ENCODE peak calls at places on chromosomes 13 and 19, in five cellular contexts. T is retinal pigment epithelial cell, H is nephron progenitor cell, U is fibroblast of the aortic adventitia, L is breast epithelium. M is an unnamed sample.

GRCh38 chr13:98565726-98566577 is 11.0 kb downstream of the STK24 start:
- DNase-seq in T (no peak), H (no peak), U (peak; percentile 43), L (peak; percentile 38), M (no peak)

GRCh38 chr19:29645911-29646310 is 19.4 kb upstream of the PLEKHF1 start:
- DNase-seq in T (no peak), H (no peak), U (peak; percentile 92), L (no peak), M (no peak)

GRCh38 chr19:18788782-18789421 is 2.2 kb downstream of the COMP start:
- DNase-seq in T (no peak), H (no peak), U (no peak), L (no peak), M (no peak)

GRCh38 chr19:30450101-30450500 is 77.9 kb downstream of the ZNF536 start:
- DNase-seq in T (no peak), H (peak; percentile 23), U (no peak), L (no peak), M (no peak)

GRCh38 chr19:47848871-47849473 is 10.1 kb upstream of the TPRX2 start:
- DNase-seq in T (peak; percentile 93), H (peak; percentile 67), U (no peak), L (no peak), M (no peak)

GRCh38 chr19:6765738-6766356 is 1.4 kb downstream of the SH2D3A start:
- DNase-seq in T (no peak), H (no peak), U (no peak), L (peak; percentile 97), M (no peak)

GRCh38 chr19:14695471-14695870 is 5.6 kb downstream of the ZNF333 start:
- DNase-seq in T (no peak), H (no peak), U (no peak), L (no peak), M (no peak)

GRCh38 chr19:28705008-28705407 is 507.9 kb downstream of the UQCRFS1 start:
- DNase-seq in T (peak; percentile 79), H (no peak), U (peak; percentile 90), L (no peak), M (no peak)

GRCh38 chr13:44305845-44306244 is 67.8 kb upstream of the SERP2 start:
- DNase-seq in T (no peak), H (no peak), U (peak; percentile 37), L (no peak), M (no peak)

GRCh38 chr13:46572758-46573384 is 19.9 kb downstream of the LRCH1 start:
- DNase-seq in T (no peak), H (no peak), U (no peak), L (no peak), M (no peak)

GRCh38 chr13:77034883-77035282 is 7.9 kb upstream of the FBXL3 start:
- DNase-seq in T (no peak), H (no peak), U (peak; percentile 47), L (no peak), M (no peak)

GRCh38 chr19:1384478-1385110 is 887 bp downstream of the NDUFS7 start:
- DNase-seq in T (no peak), H (no peak), U (no peak), L (no peak), M (no peak)
- TF ChIP-seq CTCF in T (no peak), H (no peak), U (no peak), L (no peak), M (no peak)

DNA sequence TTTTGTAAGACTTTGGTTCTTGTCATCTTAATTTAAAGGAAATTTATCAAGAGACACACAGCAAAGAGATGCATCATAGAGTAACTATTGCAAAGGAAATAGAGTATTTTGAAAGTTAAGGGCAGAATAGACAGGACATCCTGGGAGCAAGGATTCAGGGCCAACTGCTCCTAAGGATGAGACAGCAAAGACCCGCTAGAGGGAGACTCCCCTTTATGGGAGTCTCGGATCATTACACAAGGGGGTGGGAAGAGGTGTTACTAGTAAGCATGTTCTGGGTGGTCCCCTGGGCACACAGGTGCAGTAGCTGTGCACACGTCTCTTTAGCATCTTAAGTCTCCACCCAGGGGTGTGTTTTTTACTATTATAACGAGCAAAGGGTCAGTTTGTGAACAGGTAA is 9.6 kb downstream of the ZSCAN5C start:
- DNase-seq in T (no peak), H (no peak), U (no peak), L (no peak), M (no peak)
- TF ChIP-seq CTCF in T (no peak), H (no peak), U (no peak), L (no peak), M (no peak)

GRCh38 chr19:11849264-11849615 is 714 bp downstream of the ZNF439 start:
- DNase-seq in T (no peak), H (no peak), U (peak; percentile 2), L (no peak), M (no peak)
- TF ChIP-seq CTCF in T (no peak), H (no peak), U (no peak), L (no peak), M (no peak)

GRCh38 chr19:10899171-10899653 is 27.9 kb downstream of the CARM1 start:
- DNase-seq in T (no peak), H (no peak), U (no peak), L (peak; percentile 89), M (no peak)
- TF ChIP-seq CTCF in T (no peak), H (no peak), U (no peak), L (no peak), M (no peak)

DNA sequence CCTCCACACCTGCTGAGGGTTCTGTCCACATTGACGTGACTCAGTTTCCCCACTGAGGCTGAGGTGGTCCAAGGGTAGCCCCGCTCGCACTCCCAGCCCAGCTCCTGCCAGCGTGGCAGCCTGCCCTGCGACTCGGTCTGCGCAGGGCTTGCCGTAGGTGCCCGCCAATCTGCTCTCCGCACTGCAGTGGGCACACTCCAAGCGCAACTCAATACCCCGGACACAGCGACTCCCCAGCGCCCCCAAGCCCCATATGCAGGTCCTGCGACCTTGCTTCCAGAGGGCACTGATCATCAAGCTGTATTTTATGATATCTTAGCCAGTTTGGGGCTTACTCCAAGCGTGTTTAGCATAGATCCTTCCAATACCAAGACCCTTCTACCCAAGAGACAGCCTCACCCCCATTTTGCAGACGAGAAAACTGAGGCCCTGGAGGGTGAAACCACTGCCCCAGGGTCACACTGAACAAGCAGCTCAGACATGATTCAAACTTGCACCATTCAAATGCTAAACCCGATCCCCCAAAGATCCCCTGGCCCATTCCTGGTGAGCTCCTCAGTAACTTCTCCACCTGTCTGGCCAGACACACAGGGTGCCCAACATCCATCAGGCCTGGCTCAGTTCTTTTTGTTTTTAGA is 13.5 kb downstream of the PTPRS start:
- DNase-seq in T (no peak), H (no peak), U (no peak), L (no peak), M (no peak)
- TF ChIP-seq CTCF in T (no peak), H (no peak), U (no peak), L (no peak), M (no peak)

DNA sequence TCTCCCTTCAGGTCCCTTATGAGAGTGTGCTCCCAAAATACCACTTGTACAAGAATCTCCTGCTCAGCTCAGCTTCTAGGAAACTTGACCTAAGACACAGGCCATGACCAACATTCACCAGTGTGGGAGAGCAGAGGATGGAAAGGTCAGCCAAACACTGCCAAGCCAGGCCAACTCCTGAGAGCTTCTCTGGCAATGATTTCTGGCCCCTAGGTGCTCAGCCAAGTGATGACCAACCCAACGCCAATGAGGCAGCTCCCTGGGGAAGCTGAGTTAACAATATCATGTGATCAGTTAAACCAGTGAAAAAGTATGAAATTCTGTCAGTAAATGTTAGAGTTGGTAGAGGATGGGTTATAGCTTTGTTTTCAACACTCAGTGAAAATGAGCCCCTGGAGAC is 49.1 kb upstream of the FLT1 start:
- DNase-seq in T (no peak), H (no peak), U (peak; percentile 30), L (no peak), M (no peak)
- TF ChIP-seq CTCF in T (no peak), H (no peak), U (no peak), L (no peak), M (no peak)

GRCh38 chr13:110092869-110093268 is 214.1 kb downstream of the COL4A1 start:
- DNase-seq in T (no peak), H (no peak), U (peak; percentile 72), L (no peak), M (no peak)

GRCh38 chr13:110089100-110089499 is 217.9 kb downstream of the COL4A1 start:
- DNase-seq in T (no peak), H (no peak), U (no peak), L (no peak), M (no peak)

DNA sequence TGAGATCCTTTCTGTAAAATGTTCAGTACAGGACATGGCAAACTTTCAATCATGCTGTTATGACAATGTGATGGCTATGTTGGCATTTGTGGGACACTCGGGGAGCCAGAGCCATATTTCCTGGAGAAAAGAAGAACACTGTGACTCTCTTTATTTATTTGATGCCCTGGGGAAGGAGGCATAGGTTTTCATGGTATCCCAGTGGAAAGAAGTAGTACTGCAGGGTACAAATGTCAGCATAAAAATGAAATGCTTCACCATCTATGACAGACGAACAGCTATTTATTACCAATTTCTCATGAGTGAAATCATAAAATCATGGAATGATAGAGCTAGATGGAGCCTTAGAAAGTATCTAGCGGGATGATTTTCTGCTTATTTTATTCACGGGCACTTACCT is 217.1 kb downstream of the COL4A1 start:
- DNase-seq in T (no peak), H (no peak), U (no peak), L (no peak), M (no peak)
- TF ChIP-seq CTCF in T (peak; percentile 52), H (peak; percentile 33), U (peak; percentile 51), L (no peak), M (peak; percentile 29)

GRCh38 chr13:35514801-35515502 is 38.5 kb upstream of the MAB21L1 start:
- DNase-seq in T (no peak), H (no peak), U (no peak), L (no peak), M (no peak)
- TF ChIP-seq CTCF in T (no peak), H (no peak), U (no peak), L (no peak), M (no peak)